ENCODE peak calls at places on chromosomes 6 and 20, in six cellular contexts. One of them, this sample, is unnamed.

GRCh38 chr6:134015719-134016557 is 36.5 kb downstream of the SLC2A12 start:
- DNase-seq in effector CD8-positive, alpha-beta T cell: no peak
- DNase-seq in sigmoid colon: no peak
- DNase-seq in activated naive CD8-positive, alpha-beta T cell treated with anti-CD3 and anti-CD28 coated beads, Interleukin-2, amount 50 U/mL, for 16 hours: no peak
- DNase-seq in HuH-7.5: no peak
- DNase-seq in activated naive CD4-positive, alpha-beta T cell treated with anti-CD3 and anti-CD28 coated beads for 36 hours: no peak
- DNase-seq in this sample: no peak

GRCh38 chr6:33840064-33840926 is 36.5 kb upstream of the MLN start:
- DNase-seq in effector CD8-positive, alpha-beta T cell: no peak
- DNase-seq in sigmoid colon: no peak
- DNase-seq in activated naive CD8-positive, alpha-beta T cell treated with anti-CD3 and anti-CD28 coated beads, Interleukin-2, amount 50 U/mL, for 16 hours: no peak
- DNase-seq in HuH-7.5: peak; percentile 20
- DNase-seq in activated naive CD4-positive, alpha-beta T cell treated with anti-CD3 and anti-CD28 coated beads for 36 hours: peak; percentile 72
- DNase-seq in this sample: peak; percentile 79

GRCh38 chr6:13486679-13487121 is 700 bp downstream of the GFOD1 start:
- DNase-seq in effector CD8-positive, alpha-beta T cell: peak; percentile 9
- DNase-seq in sigmoid colon: peak; percentile 86
- DNase-seq in activated naive CD8-positive, alpha-beta T cell treated with anti-CD3 and anti-CD28 coated beads, Interleukin-2, amount 50 U/mL, for 16 hours: peak; percentile 32
- DNase-seq in HuH-7.5: peak; percentile 36
- DNase-seq in activated naive CD4-positive, alpha-beta T cell treated with anti-CD3 and anti-CD28 coated beads for 36 hours: peak; percentile 69
- DNase-seq in this sample: no peak

GRCh38 chr20:4435671-4436070 is 286.0 kb upstream of the PRND start:
- DNase-seq in effector CD8-positive, alpha-beta T cell: no peak
- DNase-seq in sigmoid colon: no peak
- DNase-seq in activated naive CD8-positive, alpha-beta T cell treated with anti-CD3 and anti-CD28 coated beads, Interleukin-2, amount 50 U/mL, for 16 hours: no peak
- DNase-seq in HuH-7.5: no peak
- DNase-seq in activated naive CD4-positive, alpha-beta T cell treated with anti-CD3 and anti-CD28 coated beads for 36 hours: no peak
- DNase-seq in this sample: no peak

GRCh38 chr20:57392512-57393271 is 1.5 kb downstream of the RBM38 start:
- DNase-seq in effector CD8-positive, alpha-beta T cell: peak; percentile 68
- DNase-seq in sigmoid colon: peak; percentile 87
- DNase-seq in activated naive CD8-positive, alpha-beta T cell treated with anti-CD3 and anti-CD28 coated beads, Interleukin-2, amount 50 U/mL, for 16 hours: peak; percentile 45
- DNase-seq in HuH-7.5: no peak
- DNase-seq in activated naive CD4-positive, alpha-beta T cell treated with anti-CD3 and anti-CD28 coated beads for 36 hours: peak; percentile 91
- DNase-seq in this sample: no peak

GRCh38 chr20:39825524-39825923 is 863.4 kb downstream of the DHX35 start:
- DNase-seq in effector CD8-positive, alpha-beta T cell: no peak
- DNase-seq in sigmoid colon: no peak
- DNase-seq in activated naive CD8-positive, alpha-beta T cell treated with anti-CD3 and anti-CD28 coated beads, Interleukin-2, amount 50 U/mL, for 16 hours: no peak
- DNase-seq in HuH-7.5: no peak
- DNase-seq in activated naive CD4-positive, alpha-beta T cell treated with anti-CD3 and anti-CD28 coated beads for 36 hours: no peak
- DNase-seq in this sample: no peak

GRCh38 chr6:107458687-107459282 is 579 bp downstream of the PDSS2 start:
- DNase-seq in effector CD8-positive, alpha-beta T cell: no peak
- DNase-seq in sigmoid colon: no peak
- DNase-seq in activated naive CD8-positive, alpha-beta T cell treated with anti-CD3 and anti-CD28 coated beads, Interleukin-2, amount 50 U/mL, for 16 hours: no peak
- DNase-seq in HuH-7.5: peak; percentile 22
- DNase-seq in activated naive CD4-positive, alpha-beta T cell treated with anti-CD3 and anti-CD28 coated beads for 36 hours: peak; percentile 25
- DNase-seq in this sample: no peak

GRCh38 chr6:20642441-20642840 is 108.2 kb downstream of the CDKAL1 start:
- DNase-seq in effector CD8-positive, alpha-beta T cell: no peak
- DNase-seq in sigmoid colon: no peak
- DNase-seq in activated naive CD8-positive, alpha-beta T cell treated with anti-CD3 and anti-CD28 coated beads, Interleukin-2, amount 50 U/mL, for 16 hours: no peak
- DNase-seq in HuH-7.5: no peak
- DNase-seq in activated naive CD4-positive, alpha-beta T cell treated with anti-CD3 and anti-CD28 coated beads for 36 hours: no peak
- DNase-seq in this sample: no peak

GRCh38 chr6:27096834-27097511 is 150.5 kb upstream of the PRSS16 start:
- DNase-seq in effector CD8-positive, alpha-beta T cell: no peak
- DNase-seq in sigmoid colon: no peak
- DNase-seq in activated naive CD8-positive, alpha-beta T cell treated with anti-CD3 and anti-CD28 coated beads, Interleukin-2, amount 50 U/mL, for 16 hours: no peak
- DNase-seq in HuH-7.5: no peak
- DNase-seq in activated naive CD4-positive, alpha-beta T cell treated with anti-CD3 and anti-CD28 coated beads for 36 hours: peak; percentile 64
- DNase-seq in this sample: peak; percentile 26

GRCh38 chr6:25244865-25245264 is 34.3 kb upstream of the CARMIL1 start:
- DNase-seq in effector CD8-positive, alpha-beta T cell: no peak
- DNase-seq in sigmoid colon: no peak
- DNase-seq in activated naive CD8-positive, alpha-beta T cell treated with anti-CD3 and anti-CD28 coated beads, Interleukin-2, amount 50 U/mL, for 16 hours: no peak
- DNase-seq in HuH-7.5: no peak
- DNase-seq in activated naive CD4-positive, alpha-beta T cell treated with anti-CD3 and anti-CD28 coated beads for 36 hours: no peak
- DNase-seq in this sample: no peak

GRCh38 chr6:125886914-125887313 is 69.7 kb upstream of the HINT3 start:
- DNase-seq in effector CD8-positive, alpha-beta T cell: no peak
- DNase-seq in sigmoid colon: no peak
- DNase-seq in activated naive CD8-positive, alpha-beta T cell treated with anti-CD3 and anti-CD28 coated beads, Interleukin-2, amount 50 U/mL, for 16 hours: no peak
- DNase-seq in HuH-7.5: no peak
- DNase-seq in activated naive CD4-positive, alpha-beta T cell treated with anti-CD3 and anti-CD28 coated beads for 36 hours: no peak
- DNase-seq in this sample: no peak

GRCh38 chr20:61442075-61442670 is 190.1 kb downstream of the CDH4 start:
- DNase-seq in effector CD8-positive, alpha-beta T cell: no peak
- DNase-seq in sigmoid colon: no peak
- DNase-seq in activated naive CD8-positive, alpha-beta T cell treated with anti-CD3 and anti-CD28 coated beads, Interleukin-2, amount 50 U/mL, for 16 hours: no peak
- DNase-seq in HuH-7.5: no peak
- DNase-seq in activated naive CD4-positive, alpha-beta T cell treated with anti-CD3 and anti-CD28 coated beads for 36 hours: no peak
- DNase-seq in this sample: no peak

GRCh38 chr6:158220786-158221442 is 52.8 kb downstream of the GTF2H5 start:
- DNase-seq in effector CD8-positive, alpha-beta T cell: peak; percentile 62
- DNase-seq in sigmoid colon: peak; percentile 89
- DNase-seq in activated naive CD8-positive, alpha-beta T cell treated with anti-CD3 and anti-CD28 coated beads, Interleukin-2, amount 50 U/mL, for 16 hours: peak; percentile 26
- DNase-seq in HuH-7.5: peak; percentile 61
- DNase-seq in activated naive CD4-positive, alpha-beta T cell treated with anti-CD3 and anti-CD28 coated beads for 36 hours: peak; percentile 83
- DNase-seq in this sample: peak; percentile 73

GRCh38 chr6:18447552-18447951 is 60.4 kb downstream of the RNF144B start:
- DNase-seq in effector CD8-positive, alpha-beta T cell: no peak
- DNase-seq in sigmoid colon: no peak
- DNase-seq in activated naive CD8-positive, alpha-beta T cell treated with anti-CD3 and anti-CD28 coated beads, Interleukin-2, amount 50 U/mL, for 16 hours: no peak
- DNase-seq in HuH-7.5: no peak
- DNase-seq in activated naive CD4-positive, alpha-beta T cell treated with anti-CD3 and anti-CD28 coated beads for 36 hours: no peak
- DNase-seq in this sample: no peak

GRCh38 chr20:31679357-31680285 is 41.9 kb downstream of the COX4I2 start:
- DNase-seq in effector CD8-positive, alpha-beta T cell: no peak
- DNase-seq in sigmoid colon: no peak
- DNase-seq in activated naive CD8-positive, alpha-beta T cell treated with anti-CD3 and anti-CD28 coated beads, Interleukin-2, amount 50 U/mL, for 16 hours: no peak
- DNase-seq in HuH-7.5: no peak
- DNase-seq in activated naive CD4-positive, alpha-beta T cell treated with anti-CD3 and anti-CD28 coated beads for 36 hours: no peak
- DNase-seq in this sample: no peak

GRCh38 chr20:57581202-57582028 is 20.5 kb downstream of the PCK1 start:
- DNase-seq in effector CD8-positive, alpha-beta T cell: no peak
- DNase-seq in sigmoid colon: no peak
- DNase-seq in activated naive CD8-positive, alpha-beta T cell treated with anti-CD3 and anti-CD28 coated beads, Interleukin-2, amount 50 U/mL, for 16 hours: no peak
- DNase-seq in HuH-7.5: no peak
- DNase-seq in activated naive CD4-positive, alpha-beta T cell treated with anti-CD3 and anti-CD28 coated beads for 36 hours: no peak
- DNase-seq in this sample: no peak

GRCh38 chr6:116246089-116246488 is 7.8 kb downstream of the TSPYL4 start:
- DNase-seq in effector CD8-positive, alpha-beta T cell: no peak
- DNase-seq in sigmoid colon: no peak
- DNase-seq in activated naive CD8-positive, alpha-beta T cell treated with anti-CD3 and anti-CD28 coated beads, Interleukin-2, amount 50 U/mL, for 16 hours: no peak
- DNase-seq in HuH-7.5: no peak
- DNase-seq in activated naive CD4-positive, alpha-beta T cell treated with anti-CD3 and anti-CD28 coated beads for 36 hours: no peak
- DNase-seq in this sample: no peak

This sample was measured in HCT116.